ENCODE peak calls at places on chromosome 18, in eight cellular contexts. F, J, U, M, G, O, H and S are unnamed samples.

GRCh38 chr18:8912348-8913057 is 190.0 kb upstream of the NDUFV2 start:
- DNase-seq in F (peak), J (no peak), U (no peak), M (no peak), G (peak), O (no peak), H (no peak), S (no peak)

GRCh38 chr18:73749304-73749703 is 398.3 kb downstream of the FBXO15 start:
- DNase-seq in F (no peak), J (no peak), U (no peak), M (no peak), G (no peak), O (no peak), H (no peak), S (no peak)

GRCh38 chr18:79903787-79904356 is 47.6 kb downstream of the SLC66A2 start:
- DNase-seq in F (no peak), J (no peak), U (no peak), M (no peak), G (no peak), O (no peak), H (no peak), S (no peak)

GRCh38 chr18:9961031-9961430 is 47.2 kb downstream of the VAPA start:
- DNase-seq in F (no peak), J (peak), U (no peak), M (no peak), G (no peak), O (peak), H (no peak), S (peak)

GRCh38 chr18:51092097-51092496 is 62.1 kb downstream of the SMAD4 start:
- DNase-seq in F (no peak), J (no peak), U (no peak), M (no peak), G (no peak), O (no peak), H (no peak), S (no peak)

GRCh38 chr18:36843784-36844183 is 14.9 kb downstream of the KIAA1328 start:
- DNase-seq in F (no peak), J (peak), U (no peak), M (no peak), G (no peak), O (no peak), H (no peak), S (peak)

GRCh38 chr18:63848159-63848558 is 39.3 kb upstream of the SERPINB2 start:
- DNase-seq in F (no peak), J (peak), U (no peak), M (no peak), G (peak), O (peak), H (no peak), S (peak)

GRCh38 chr18:36441426-36441870 is 143.9 kb downstream of the FHOD3 start:
- DNase-seq in F (no peak), J (no peak), U (no peak), M (no peak), G (no peak), O (peak), H (no peak), S (no peak)

GRCh38 chr18:51211552-51211951 is 14.1 kb upstream of the MEX3C start:
- DNase-seq in F (no peak), J (peak), U (no peak), M (no peak), G (no peak), O (peak), H (no peak), S (peak)

GRCh38 chr18:23958036-23958435 is 56.5 kb upstream of the TTC39C start:
- DNase-seq in F (no peak), J (no peak), U (no peak), M (no peak), G (no peak), O (peak), H (no peak), S (no peak)

GRCh38 chr18:51339866-51340265 is 142.4 kb upstream of the MEX3C start:
- DNase-seq in F (no peak), J (peak), U (no peak), M (no peak), G (no peak), O (no peak), H (no peak), S (peak)

GRCh38 chr18:3520230-3521085 is 70.5 kb downstream of the TGIF1 start:
- DNase-seq in F (no peak), J (no peak), U (no peak), M (no peak), G (peak), O (no peak), H (no peak), S (no peak)

GRCh38 chr18:48543228-48543627 is 4.4 kb downstream of the CTIF start:
- DNase-seq in F (no peak), J (no peak), U (no peak), M (no peak), G (peak), O (no peak), H (no peak), S (no peak)

GRCh38 chr18:7722955-7723354 is 155.8 kb downstream of the PTPRM start:
- DNase-seq in F (no peak), J (peak), U (no peak), M (no peak), G (peak), O (no peak), H (no peak), S (no peak)

GRCh38 chr18:44895176-44895798 is 214.6 kb downstream of the SETBP1 start:
- DNase-seq in F (no peak), J (peak), U (no peak), M (no peak), G (peak), O (peak), H (no peak), S (peak)

GRCh38 chr18:57234346-57234745 is 87.5 kb downstream of the BOD1L2 start:
- DNase-seq in F (no peak), J (no peak), U (no peak), M (no peak), G (no peak), O (no peak), H (no peak), S (no peak)

GRCh38 chr18:63241317-63241712 is 78.3 kb downstream of the BCL2 start:
- DNase-seq in F (no peak), J (no peak), U (no peak), M (no peak), G (no peak), O (no peak), H (no peak), S (peak)

GRCh38 chr18:55422456-55423185 is 165.4 kb downstream of the TCF4 start:
- DNase-seq in F (peak), J (no peak), U (no peak), M (no peak), G (no peak), O (peak), H (no peak), S (peak)

GRCh38 chr18:69161383-69162028 is 239.2 kb upstream of the DOK6 start:
- DNase-seq in F (no peak), J (peak), U (no peak), M (no peak), G (peak), O (peak), H (no peak), S (peak)

GRCh38 chr18:36547544-36547943 is 250.0 kb downstream of the FHOD3 start:
- DNase-seq in F (no peak), J (no peak), U (no peak), M (no peak), G (no peak), O (no peak), H (no peak), S (no peak)

GRCh38 chr18:13457327-13457726 is 238.8 kb downstream of the LDLRAD4 start:
- DNase-seq in F (no peak), J (no peak), U (no peak), M (no peak), G (no peak), O (no peak), H (no peak), S (no peak)

GRCh38 chr18:63073481-63073880 is 246.1 kb downstream of the BCL2 start:
- DNase-seq in F (peak), J (no peak), U (no peak), M (no peak), G (no peak), O (no peak), H (no peak), S (no peak)

GRCh38 chr18:48933578-48934399 is 17.0 kb downstream of the SMAD7 start:
- DNase-seq in F (no peak), J (no peak), U (no peak), M (no peak), G (no peak), O (no peak), H (no peak), S (no peak)

GRCh38 chr18:79395761-79396404 is at the start of gene NFATC1:
- DNase-seq in F (peak), J (peak), U (peak), M (peak), G (peak), O (peak), H (no peak), S (peak)